ENCODE peak calls at places on chromosomes 6 and 20, in four cellular contexts. I is neural crest cell; A is SW 1271; G is CD8-positive, alpha-beta T cell. P is an unnamed sample.

GRCh38 chr6:1068905-1069304 is 243.0 kb upstream of the FOXQ1 start:
- DNase-seq in A (no peak), G (no peak), I (no peak), P (no peak)

GRCh38 chr20:21137078-21137477 is 11.2 kb downstream of the KIZ start:
- DNase-seq in I (no peak), G (no peak), A (no peak), P (no peak)

GRCh38 chr20:48574383-48574782 is 253.4 kb downstream of the PREX1 start:
- DNase-seq in I (no peak), G (no peak), A (peak; percentile 16), P (peak; percentile 33)

GRCh38 chr20:35742741-35743523 is 872 bp upstream of the RBM39 start:
- DNase-seq in G (no peak), I (no peak), A (peak; percentile 68), P (peak; percentile 47)

GRCh38 chr20:25065625-25066338 is 7.8 kb upstream of the ACSS1 start:
- DNase-seq in G (peak; percentile 69), A (peak; percentile 59), I (peak; percentile 48), P (peak; percentile 73)

GRCh38 chr6:31663087-31663960 is 1.5 kb downstream of the GPANK1 start:
- DNase-seq in I (no peak), G (no peak), A (no peak), P (peak; percentile 44)

GRCh38 chr6:68443704-68444103 is 191.4 kb upstream of the ADGRB3 start:
- DNase-seq in A (no peak), I (no peak), G (no peak), P (no peak)

GRCh38 chr6:150363733-150364132 is 5.1 kb upstream of the IYD start:
- DNase-seq in G (no peak), I (no peak), A (no peak), P (no peak)

GRCh38 chr6:24923885-24924401 is 11.8 kb downstream of the RIPOR2 start:
- DNase-seq in I (no peak), A (no peak), G (no peak), P (no peak)

GRCh38 chr6:131059486-131059885 is 3.6 kb downstream of the EPB41L2 start:
- DNase-seq in A (no peak), G (no peak), I (no peak), P (no peak)

GRCh38 chr6:30185846-30186484 is 22.6 kb downstream of the TRIM15 start:
- DNase-seq in A (no peak), G (no peak), I (no peak), P (no peak)

GRCh38 chr6:15368186-15368585 is 122.3 kb downstream of the JARID2 start:
- DNase-seq in I (no peak), G (no peak), A (no peak), P (no peak)

GRCh38 chr6:35415065-35415880 is 36.9 kb upstream of the FANCE start:
- DNase-seq in I (peak; percentile 34), G (no peak), A (peak; percentile 34), P (peak; percentile 70)